ENCODE peak calls at places on chromosomes 4 and X, in seven cellular contexts. Y is activated CD4-positive, alpha-beta T cell treated with anti-CD3 and anti-CD28 coated beads, Interleukin-2, amount 10 ng/mL, durations not matched to agents 7 days and 5 days; O is fibroblast of lung; I is GOT3; T is EH; H is BJ; S is mammary epithelial cell. U is an unnamed sample.

GRCh38 chrX:118216086-118216485 is 99.5 kb upstream of the KLHL13 start:
- DNase-seq in Y (no peak), O (peak), I (no peak), T (peak), H (no peak), S (no peak), U (no peak)

GRCh38 chr4:78870056-78870455 is 69.2 kb downstream of the PAQR3 start:
- DNase-seq in Y (no peak), O (no peak), I (no peak), T (no peak), H (no peak), S (peak), U (no peak)

GRCh38 chrX:116872931-116873330 is 410.2 kb upstream of the CT83 start:
- DNase-seq in Y (no peak), O (no peak), I (no peak), T (peak), H (no peak), S (no peak), U (no peak)

GRCh38 chr4:42167709-42168108 is 15.3 kb upstream of the BEND4 start:
- DNase-seq in Y (no peak), O (no peak), I (no peak), T (no peak), H (no peak), S (no peak), U (no peak)

GRCh38 chrX:54413753-54414152 is 26.5 kb upstream of the TSR2 start:
- DNase-seq in Y (peak), O (no peak), I (no peak), T (no peak), H (no peak), S (no peak), U (no peak)

GRCh38 chr4:156766846-156767245 is 204.8 kb downstream of the PDGFC start:
- DNase-seq in Y (no peak), O (peak), I (no peak), T (peak), H (no peak), S (no peak), U (no peak)

GRCh38 chrX:38474543-38474942 is 86.8 kb upstream of the TSPAN7 start:
- DNase-seq in Y (no peak), O (no peak), I (no peak), T (no peak), H (no peak), S (no peak), U (no peak)

GRCh38 chr4:182212211-182212761 is 30.9 kb upstream of the TENM3 start:
- DNase-seq in Y (no peak), O (peak), I (no peak), T (peak), H (peak), S (peak), U (peak)

GRCh38 chr4:184143770-184144564 is 73.7 kb downstream of the ENPP6 start:
- DNase-seq in Y (no peak), O (no peak), I (no peak), T (no peak), H (no peak), S (no peak), U (no peak)

GRCh38 chrX:134727363-134727762 is 69.1 kb upstream of the PLAC1 start:
- DNase-seq in Y (no peak), O (no peak), I (no peak), T (peak), H (no peak), S (no peak), U (no peak)

GRCh38 chrX:36913551-36913950 is 94.6 kb upstream of the FAM47C start:
- DNase-seq in Y (no peak), O (no peak), I (no peak), T (no peak), H (no peak), S (no peak), U (no peak)

GRCh38 chrX:137166591-137166990 is 132.8 kb upstream of the GPR101 start:
- DNase-seq in Y (peak), O (no peak), I (no peak), T (no peak), H (no peak), S (no peak), U (no peak)

GRCh38 chr4:985123-985830 is 1.6 kb upstream of the IDUA start:
- DNase-seq in Y (peak), O (peak), I (no peak), T (peak), H (no peak), S (peak), U (peak)

GRCh38 chr4:139419388-139419914 is 34.5 kb upstream of the RAB33B start:
- DNase-seq in Y (peak), O (peak), I (no peak), T (peak), H (peak), S (peak), U (peak)

GRCh38 chrX:15150578-15150977 is 119.3 kb downstream of the ASB9 start:
- DNase-seq in Y (no peak), O (no peak), I (no peak), T (no peak), H (no peak), S (no peak), U (no peak)

U was measured in fibroblast of gingiva.